ENCODE peak calls at places on chromosomes 16 and 17, in seven cellular contexts. One of them, this sample, is unnamed.

GRCh38 chr16:89921699-89922476 is 1.3 kb upstream of the TUBB3 start:
- DNase-seq in NCI-H1436: peak; percentile 44
- DNase-seq in cardiac fibroblast: peak; percentile 97
- DNase-seq in hepatocyte: peak; percentile 95
- DNase-seq in NCI-H526: peak; percentile 35
- DNase-seq in nephron progenitor cell: peak; percentile 74
- DNase-seq in NCI-H510A treated with DMSO at 0.1 percent for 48 hours: no peak
- DNase-seq in this sample: no peak

GRCh38 chr17:80991645-80992076 is at the start of gene CHMP6:
- DNase-seq in nephron progenitor cell: peak; percentile 73
- DNase-seq in NCI-H526: peak; percentile 80
- DNase-seq in hepatocyte: peak; percentile 89
- DNase-seq in NCI-H510A treated with DMSO at 0.1 percent for 48 hours: peak; percentile 37
- DNase-seq in cardiac fibroblast: peak; percentile 85
- DNase-seq in NCI-H1436: peak; percentile 67
- DNase-seq in this sample: no peak

GRCh38 chr17:9940826-9941225 is 35.8 kb upstream of the RCVRN start:
- DNase-seq in cardiac fibroblast: no peak
- DNase-seq in NCI-H1436: no peak
- DNase-seq in NCI-H510A treated with DMSO at 0.1 percent for 48 hours: no peak
- DNase-seq in NCI-H526: no peak
- DNase-seq in hepatocyte: no peak
- DNase-seq in nephron progenitor cell: no peak
- DNase-seq in this sample: no peak

GRCh38 chr17:66965801-66966528 is 1.5 kb downstream of the CACNG4 start:
- DNase-seq in cardiac fibroblast: no peak
- DNase-seq in NCI-H1436: no peak
- DNase-seq in NCI-H526: peak; percentile 36
- DNase-seq in hepatocyte: peak; percentile 29
- DNase-seq in NCI-H510A treated with DMSO at 0.1 percent for 48 hours: peak; percentile 27
- DNase-seq in nephron progenitor cell: peak; percentile 45
- DNase-seq in this sample: no peak

GRCh38 chr16:21159281-21159951 is 942 bp downstream of the LDAF1 start:
- DNase-seq in nephron progenitor cell: peak; percentile 55
- DNase-seq in cardiac fibroblast: peak; percentile 13
- DNase-seq in NCI-H510A treated with DMSO at 0.1 percent for 48 hours: peak; percentile 46
- DNase-seq in NCI-H526: peak; percentile 78
- DNase-seq in hepatocyte: peak; percentile 43
- DNase-seq in NCI-H1436: no peak
- DNase-seq in this sample: no peak

GRCh38 chr16:11736903-11737302 is 5.8 kb downstream of the TXNDC11 start:
- DNase-seq in NCI-H526: no peak
- DNase-seq in NCI-H1436: no peak
- DNase-seq in hepatocyte: no peak
- DNase-seq in cardiac fibroblast: no peak
- DNase-seq in NCI-H510A treated with DMSO at 0.1 percent for 48 hours: no peak
- DNase-seq in nephron progenitor cell: no peak
- DNase-seq in this sample: no peak

GRCh38 chr16:12095275-12096161 is 119.0 kb downstream of the SNX29 start:
- DNase-seq in NCI-H510A treated with DMSO at 0.1 percent for 48 hours: peak; percentile 46
- DNase-seq in hepatocyte: peak; percentile 82
- DNase-seq in nephron progenitor cell: peak; percentile 83
- DNase-seq in cardiac fibroblast: peak; percentile 77
- DNase-seq in NCI-H526: peak; percentile 87
- DNase-seq in NCI-H1436: peak; percentile 53
- DNase-seq in this sample: no peak

GRCh38 chr16:67407176-67407787 is 9.0 kb downstream of the ZDHHC1 start:
- DNase-seq in hepatocyte: no peak
- DNase-seq in NCI-H1436: no peak
- DNase-seq in nephron progenitor cell: no peak
- DNase-seq in NCI-H510A treated with DMSO at 0.1 percent for 48 hours: no peak
- DNase-seq in NCI-H526: no peak
- DNase-seq in cardiac fibroblast: no peak
- DNase-seq in this sample: no peak

GRCh38 chr16:56260378-56260987 is 69.2 kb downstream of the GNAO1 start:
- DNase-seq in nephron progenitor cell: no peak
- DNase-seq in cardiac fibroblast: no peak
- DNase-seq in hepatocyte: no peak
- DNase-seq in NCI-H526: no peak
- DNase-seq in NCI-H510A treated with DMSO at 0.1 percent for 48 hours: no peak
- DNase-seq in NCI-H1436: no peak
- DNase-seq in this sample: no peak

This sample was measured in cerebellar nuclear complex.